ENCODE peak calls at places on chromosomes 4 and X, in eight cellular contexts. K, V, L, Y, A, D, P and F are unnamed samples.

GRCh38 chr4:169132561-169133305 is 122.7 kb upstream of the CBR4 start:
- DNase-seq in D (no peak), K (no peak), P (no peak), L (no peak), V (no peak), A (no peak), Y (no peak), F (no peak)

GRCh38 chr4:107740381-107740780 is 20.3 kb upstream of the PAPSS1 start:
- DNase-seq in L (no peak), V (no peak), K (no peak), D (peak; percentile 36), Y (no peak), P (no peak), A (peak; percentile 11), F (peak; percentile 14)

GRCh38 chr4:41640905-41641304 is 102.9 kb downstream of the LIMCH1 start:
- DNase-seq in Y (no peak), L (no peak), D (peak; percentile 59), A (no peak), K (no peak), V (no peak), P (no peak), F (no peak)

GRCh38 chrX:10235851-10236250 is 79.1 kb downstream of the CLCN4 start:
- DNase-seq in D (peak; percentile 24), V (no peak), P (no peak), Y (no peak), A (peak; percentile 91), K (no peak), L (no peak), F (no peak)

GRCh38 chr4:177128306-177128705 is 181.4 kb upstream of the NEIL3 start:
- DNase-seq in L (no peak), Y (no peak), A (peak; percentile 82), D (peak; percentile 32), P (no peak), V (no peak), K (no peak), F (no peak)

GRCh38 chr4:82043081-82043808 is 330.5 kb downstream of the HNRNPD start:
- DNase-seq in A (no peak), Y (peak; percentile 60), P (no peak), V (no peak), D (peak; percentile 22), L (peak; percentile 9), K (peak; percentile 84), F (peak; percentile 40)

GRCh38 chrX:109270580-109271484 is 211.1 kb downstream of the GUCY2F start:
- DNase-seq in K (peak; percentile 46), V (no peak), L (peak; percentile 16), Y (no peak), A (peak; percentile 20), P (no peak), D (peak; percentile 64), F (peak; percentile 6)

GRCh38 chr4:123786955-123787354 is 390.4 kb downstream of the SPRY1 start:
- DNase-seq in A (peak; percentile 81), Y (no peak), L (peak; percentile 33), K (peak; percentile 45), P (peak; percentile 23), V (no peak), D (peak; percentile 64), F (peak; percentile 23)

GRCh38 chrX:46294234-46294633 is 251.0 kb downstream of the ZNF674 start:
- DNase-seq in Y (no peak), L (no peak), K (no peak), P (no peak), V (no peak), A (peak; percentile 82), D (peak; percentile 64), F (no peak)

GRCh38 chr4:89994176-89994873 is 99.7 kb downstream of the MMRN1 start:
- DNase-seq in V (no peak), D (peak; percentile 75), Y (no peak), A (no peak), L (no peak), K (no peak), P (no peak), F (no peak)

GRCh38 chrX:132435222-132435621 is 53.6 kb downstream of the MBNL3 start:
- DNase-seq in Y (no peak), P (no peak), V (no peak), L (no peak), A (no peak), K (no peak), D (peak; percentile 36), F (no peak)

GRCh38 chr4:25795566-25796454 is 67.0 kb downstream of the SEL1L3 start:
- DNase-seq in A (peak; percentile 91), D (peak; percentile 35), P (no peak), V (no peak), L (no peak), Y (no peak), K (no peak), F (no peak)

GRCh38 chr4:152591876-152592275 is 56.0 kb upstream of the FBXW7 start:
- DNase-seq in D (no peak), V (no peak), K (no peak), L (no peak), P (no peak), Y (no peak), A (no peak), F (no peak)

GRCh38 chr4:71992571-71992970 is 39.2 kb upstream of the NPFFR2 start:
- DNase-seq in L (no peak), D (peak; percentile 33), Y (no peak), V (no peak), A (peak; percentile 85), K (no peak), P (no peak), F (no peak)

GRCh38 chrX:108331126-108331909 is 106.9 kb downstream of the COL4A6 start:
- DNase-seq in P (no peak), D (no peak), K (no peak), Y (no peak), V (no peak), A (no peak), L (no peak), F (no peak)

GRCh38 chr4:10371869-10372471 is 85.3 kb downstream of the ZNF518B start:
- DNase-seq in D (no peak), A (no peak), Y (no peak), V (no peak), K (no peak), L (no peak), P (no peak), F (no peak)

GRCh38 chrX:118218079-118218478 is 101.5 kb upstream of the KLHL13 start:
- DNase-seq in P (no peak), Y (no peak), A (no peak), V (no peak), K (no peak), L (no peak), D (no peak), F (no peak)

GRCh38 chr4:76670631-76671030 is 227.3 kb downstream of the SOWAHB start:
- DNase-seq in L (no peak), Y (no peak), K (no peak), A (no peak), D (no peak), V (no peak), P (no peak), F (no peak)

GRCh38 chr4:10727140-10727880 is 42.7 kb upstream of the CLNK start:
- DNase-seq in V (no peak), Y (no peak), L (no peak), A (no peak), P (no peak), K (no peak), D (no peak), F (no peak)

GRCh38 chr4:181416966-181417365 is 826.2 kb upstream of the TENM3 start:
- DNase-seq in A (no peak), V (no peak), K (no peak), D (no peak), L (no peak), Y (no peak), P (no peak), F (no peak)

GRCh38 chr4:83360018-83360417 is 25.4 kb upstream of the HPSE start:
- DNase-seq in P (no peak), D (no peak), Y (no peak), V (no peak), A (no peak), L (no peak), K (no peak), F (no peak)

GRCh38 chr4:2142630-2143427 is 83.7 kb downstream of the NAT8L start:
- DNase-seq in A (peak; percentile 41), P (no peak), L (no peak), K (no peak), D (no peak), V (no peak), Y (peak; percentile 53), F (no peak)

GRCh38 chrX:74426615-74427014 is 5.3 kb downstream of the SLC16A2 start:
- DNase-seq in P (no peak), A (no peak), V (no peak), Y (no peak), D (no peak), L (no peak), K (no peak), F (no peak)

GRCh38 chr4:13706130-13706529 is 78.6 kb upstream of the BOD1L1 start:
- DNase-seq in Y (no peak), L (no peak), A (no peak), D (peak; percentile 62), V (no peak), P (no peak), K (no peak), F (no peak)

GRCh38 chr4:16926214-16926613 is 27.8 kb upstream of the LDB2 start:
- DNase-seq in V (no peak), L (no peak), D (no peak), A (no peak), K (no peak), Y (no peak), P (no peak), F (no peak)